ENCODE peak calls at places on chromosomes 1 and 21, in ten cellular contexts. One of them, this sample, is unnamed.

GRCh38 chr1:27356628-27357280 is 10.0 kb downstream of the MAP3K6 start:
- DNase-seq in NCI-H1092 treated with DMSO at 0.1 percent for 48 hours: no peak
- DNase-seq in cardiac fibroblast: no peak
- DNase-seq in WTC11: peak; percentile 64
- DNase-seq in stimulated activated CD8-positive, alpha-beta memory T cell treated with anti-CD3 and anti-CD28 coated beads, Interleukin-15, amount 100 ng/mL, for 24 hours: no peak
- DNase-seq in anterior cingulate cortex: no peak
- DNase-seq in HEK293T: no peak
- DNase-seq in psoas muscle: no peak
- DNase-seq in transverse colon: peak; percentile 87
- DNase-seq in Ammon's horn: no peak
- DNase-seq in this sample: no peak

GRCh38 chr1:93433407-93433961 is 14.4 kb upstream of the FNBP1L start:
- DNase-seq in cardiac fibroblast: no peak
- DNase-seq in anterior cingulate cortex: no peak
- DNase-seq in WTC11: peak; percentile 56
- DNase-seq in NCI-H1092 treated with DMSO at 0.1 percent for 48 hours: no peak
- DNase-seq in stimulated activated CD8-positive, alpha-beta memory T cell treated with anti-CD3 and anti-CD28 coated beads, Interleukin-15, amount 100 ng/mL, for 24 hours: no peak
- DNase-seq in Ammon's horn: no peak
- DNase-seq in HEK293T: no peak
- DNase-seq in psoas muscle: no peak
- DNase-seq in transverse colon: peak; percentile 30
- DNase-seq in this sample: peak; percentile 19

GRCh38 chr1:196114193-196114592 is 494.0 kb downstream of the KCNT2 start:
- DNase-seq in anterior cingulate cortex: no peak
- DNase-seq in transverse colon: no peak
- DNase-seq in NCI-H1092 treated with DMSO at 0.1 percent for 48 hours: no peak
- DNase-seq in stimulated activated CD8-positive, alpha-beta memory T cell treated with anti-CD3 and anti-CD28 coated beads, Interleukin-15, amount 100 ng/mL, for 24 hours: no peak
- DNase-seq in Ammon's horn: no peak
- DNase-seq in psoas muscle: no peak
- DNase-seq in cardiac fibroblast: peak; percentile 38
- DNase-seq in WTC11: no peak
- DNase-seq in HEK293T: no peak
- DNase-seq in this sample: no peak

GRCh38 chr1:172143384-172144025 is 277.0 kb upstream of the C1orf105 start:
- DNase-seq in HEK293T: no peak
- DNase-seq in stimulated activated CD8-positive, alpha-beta memory T cell treated with anti-CD3 and anti-CD28 coated beads, Interleukin-15, amount 100 ng/mL, for 24 hours: no peak
- DNase-seq in WTC11: no peak
- DNase-seq in transverse colon: no peak
- DNase-seq in NCI-H1092 treated with DMSO at 0.1 percent for 48 hours: no peak
- DNase-seq in Ammon's horn: no peak
- DNase-seq in cardiac fibroblast: peak; percentile 84
- DNase-seq in anterior cingulate cortex: no peak
- DNase-seq in psoas muscle: no peak
- DNase-seq in this sample: no peak

GRCh38 chr1:221991221-221991620 is 249.3 kb upstream of the DUSP10 start:
- DNase-seq in psoas muscle: no peak
- DNase-seq in transverse colon: no peak
- DNase-seq in anterior cingulate cortex: no peak
- DNase-seq in Ammon's horn: no peak
- DNase-seq in cardiac fibroblast: peak; percentile 84
- DNase-seq in NCI-H1092 treated with DMSO at 0.1 percent for 48 hours: no peak
- DNase-seq in WTC11: no peak
- DNase-seq in stimulated activated CD8-positive, alpha-beta memory T cell treated with anti-CD3 and anti-CD28 coated beads, Interleukin-15, amount 100 ng/mL, for 24 hours: no peak
- DNase-seq in HEK293T: no peak
- DNase-seq in this sample: no peak

GRCh38 chr21:39579734-39580332 is 32.9 kb upstream of the B3GALT5 start:
- DNase-seq in Ammon's horn: no peak
- DNase-seq in WTC11: no peak
- DNase-seq in anterior cingulate cortex: no peak
- DNase-seq in cardiac fibroblast: no peak
- DNase-seq in HEK293T: no peak
- DNase-seq in NCI-H1092 treated with DMSO at 0.1 percent for 48 hours: no peak
- DNase-seq in psoas muscle: no peak
- DNase-seq in transverse colon: no peak
- DNase-seq in stimulated activated CD8-positive, alpha-beta memory T cell treated with anti-CD3 and anti-CD28 coated beads, Interleukin-15, amount 100 ng/mL, for 24 hours: no peak
- DNase-seq in this sample: no peak

GRCh38 chr1:6167391-6168303 is 12.5 kb downstream of the CHD5 start:
- DNase-seq in psoas muscle: no peak
- DNase-seq in WTC11: no peak
- DNase-seq in HEK293T: no peak
- DNase-seq in NCI-H1092 treated with DMSO at 0.1 percent for 48 hours: no peak
- DNase-seq in cardiac fibroblast: no peak
- DNase-seq in transverse colon: no peak
- DNase-seq in stimulated activated CD8-positive, alpha-beta memory T cell treated with anti-CD3 and anti-CD28 coated beads, Interleukin-15, amount 100 ng/mL, for 24 hours: no peak
- DNase-seq in anterior cingulate cortex: no peak
- DNase-seq in Ammon's horn: peak; percentile 60
- DNase-seq in this sample: no peak

GRCh38 chr1:93107395-93107794 is 28.3 kb downstream of the MTF2 start:
- DNase-seq in HEK293T: no peak
- DNase-seq in cardiac fibroblast: no peak
- DNase-seq in transverse colon: no peak
- DNase-seq in WTC11: no peak
- DNase-seq in NCI-H1092 treated with DMSO at 0.1 percent for 48 hours: no peak
- DNase-seq in anterior cingulate cortex: no peak
- DNase-seq in stimulated activated CD8-positive, alpha-beta memory T cell treated with anti-CD3 and anti-CD28 coated beads, Interleukin-15, amount 100 ng/mL, for 24 hours: no peak
- DNase-seq in Ammon's horn: no peak
- DNase-seq in psoas muscle: no peak
- DNase-seq in this sample: no peak

GRCh38 chr1:200899015-200899386 is 4.3 kb downstream of the INAVA start:
- DNase-seq in WTC11: no peak
- DNase-seq in anterior cingulate cortex: no peak
- DNase-seq in HEK293T: no peak
- DNase-seq in Ammon's horn: no peak
- DNase-seq in transverse colon: no peak
- DNase-seq in stimulated activated CD8-positive, alpha-beta memory T cell treated with anti-CD3 and anti-CD28 coated beads, Interleukin-15, amount 100 ng/mL, for 24 hours: no peak
- DNase-seq in NCI-H1092 treated with DMSO at 0.1 percent for 48 hours: no peak
- DNase-seq in psoas muscle: no peak
- DNase-seq in cardiac fibroblast: no peak
- DNase-seq in this sample: no peak

GRCh38 chr1:26986658-26987057 is 6.8 kb upstream of the TRNP1 start:
- DNase-seq in psoas muscle: no peak
- DNase-seq in transverse colon: no peak
- DNase-seq in stimulated activated CD8-positive, alpha-beta memory T cell treated with anti-CD3 and anti-CD28 coated beads, Interleukin-15, amount 100 ng/mL, for 24 hours: no peak
- DNase-seq in Ammon's horn: no peak
- DNase-seq in NCI-H1092 treated with DMSO at 0.1 percent for 48 hours: no peak
- DNase-seq in HEK293T: no peak
- DNase-seq in WTC11: no peak
- DNase-seq in cardiac fibroblast: no peak
- DNase-seq in anterior cingulate cortex: no peak
- DNase-seq in this sample: no peak

GRCh38 chr21:35227774-35228173 is 178.7 kb upstream of the RUNX1 start:
- DNase-seq in cardiac fibroblast: no peak
- DNase-seq in transverse colon: peak; percentile 41
- DNase-seq in HEK293T: no peak
- DNase-seq in Ammon's horn: no peak
- DNase-seq in stimulated activated CD8-positive, alpha-beta memory T cell treated with anti-CD3 and anti-CD28 coated beads, Interleukin-15, amount 100 ng/mL, for 24 hours: no peak
- DNase-seq in NCI-H1092 treated with DMSO at 0.1 percent for 48 hours: peak; percentile 69
- DNase-seq in psoas muscle: peak; percentile 58
- DNase-seq in anterior cingulate cortex: no peak
- DNase-seq in WTC11: no peak
- DNase-seq in this sample: no peak

GRCh38 chr1:35925741-35926140 is 5.2 kb upstream of the AGO3 start:
- DNase-seq in psoas muscle: no peak
- DNase-seq in transverse colon: no peak
- DNase-seq in Ammon's horn: no peak
- DNase-seq in stimulated activated CD8-positive, alpha-beta memory T cell treated with anti-CD3 and anti-CD28 coated beads, Interleukin-15, amount 100 ng/mL, for 24 hours: no peak
- DNase-seq in anterior cingulate cortex: no peak
- DNase-seq in cardiac fibroblast: peak; percentile 15
- DNase-seq in WTC11: no peak
- DNase-seq in HEK293T: no peak
- DNase-seq in NCI-H1092 treated with DMSO at 0.1 percent for 48 hours: no peak
- DNase-seq in this sample: no peak

GRCh38 chr1:22044690-22045420 is 7.7 kb upstream of the CDC42 start:
- DNase-seq in transverse colon: no peak
- DNase-seq in Ammon's horn: no peak
- DNase-seq in HEK293T: no peak
- DNase-seq in stimulated activated CD8-positive, alpha-beta memory T cell treated with anti-CD3 and anti-CD28 coated beads, Interleukin-15, amount 100 ng/mL, for 24 hours: no peak
- DNase-seq in anterior cingulate cortex: no peak
- DNase-seq in WTC11: no peak
- DNase-seq in cardiac fibroblast: peak; percentile 92
- DNase-seq in NCI-H1092 treated with DMSO at 0.1 percent for 48 hours: peak; percentile 93
- DNase-seq in psoas muscle: no peak
- DNase-seq in this sample: no peak

GRCh38 chr1:226737819-226738420 is 1.2 kb downstream of the ITPKB start:
- DNase-seq in Ammon's horn: peak; percentile 68
- DNase-seq in psoas muscle: peak; percentile 48
- DNase-seq in transverse colon: peak; percentile 63
- DNase-seq in stimulated activated CD8-positive, alpha-beta memory T cell treated with anti-CD3 and anti-CD28 coated beads, Interleukin-15, amount 100 ng/mL, for 24 hours: peak; percentile 26
- DNase-seq in NCI-H1092 treated with DMSO at 0.1 percent for 48 hours: peak; percentile 50
- DNase-seq in cardiac fibroblast: peak; percentile 51
- DNase-seq in HEK293T: no peak
- DNase-seq in anterior cingulate cortex: peak; percentile 55
- DNase-seq in WTC11: peak; percentile 50
- DNase-seq in this sample: peak; percentile 64

GRCh38 chr21:38468989-38469388 is 29.3 kb downstream of the ERG start:
- DNase-seq in anterior cingulate cortex: no peak
- DNase-seq in HEK293T: no peak
- DNase-seq in Ammon's horn: no peak
- DNase-seq in WTC11: no peak
- DNase-seq in cardiac fibroblast: no peak
- DNase-seq in stimulated activated CD8-positive, alpha-beta memory T cell treated with anti-CD3 and anti-CD28 coated beads, Interleukin-15, amount 100 ng/mL, for 24 hours: no peak
- DNase-seq in NCI-H1092 treated with DMSO at 0.1 percent for 48 hours: no peak
- DNase-seq in psoas muscle: no peak
- DNase-seq in transverse colon: no peak
- DNase-seq in this sample: peak; percentile 51

GRCh38 chr1:111285879-111286278 is 4.8 kb upstream of the CHIA start:
- DNase-seq in stimulated activated CD8-positive, alpha-beta memory T cell treated with anti-CD3 and anti-CD28 coated beads, Interleukin-15, amount 100 ng/mL, for 24 hours: no peak
- DNase-seq in NCI-H1092 treated with DMSO at 0.1 percent for 48 hours: no peak
- DNase-seq in psoas muscle: no peak
- DNase-seq in anterior cingulate cortex: no peak
- DNase-seq in WTC11: no peak
- DNase-seq in Ammon's horn: no peak
- DNase-seq in cardiac fibroblast: no peak
- DNase-seq in HEK293T: no peak
- DNase-seq in transverse colon: no peak
- DNase-seq in this sample: no peak

GRCh38 chr1:92476071-92476607 is 10.6 kb downstream of the GFI1 start:
- DNase-seq in cardiac fibroblast: no peak
- DNase-seq in WTC11: peak; percentile 20
- DNase-seq in NCI-H1092 treated with DMSO at 0.1 percent for 48 hours: no peak
- DNase-seq in psoas muscle: no peak
- DNase-seq in stimulated activated CD8-positive, alpha-beta memory T cell treated with anti-CD3 and anti-CD28 coated beads, Interleukin-15, amount 100 ng/mL, for 24 hours: no peak
- DNase-seq in transverse colon: peak; percentile 41
- DNase-seq in anterior cingulate cortex: no peak
- DNase-seq in HEK293T: no peak
- DNase-seq in Ammon's horn: no peak
- DNase-seq in this sample: no peak

GRCh38 chr1:202245391-202245790 is 51.8 kb downstream of the LGR6 start:
- DNase-seq in stimulated activated CD8-positive, alpha-beta memory T cell treated with anti-CD3 and anti-CD28 coated beads, Interleukin-15, amount 100 ng/mL, for 24 hours: no peak
- DNase-seq in Ammon's horn: no peak
- DNase-seq in transverse colon: no peak
- DNase-seq in WTC11: no peak
- DNase-seq in HEK293T: no peak
- DNase-seq in cardiac fibroblast: no peak
- DNase-seq in anterior cingulate cortex: no peak
- DNase-seq in NCI-H1092 treated with DMSO at 0.1 percent for 48 hours: no peak
- DNase-seq in psoas muscle: no peak
- DNase-seq in this sample: no peak

GRCh38 chr21:33279330-33279820 is 13.2 kb downstream of the IL10RB start:
- DNase-seq in transverse colon: no peak
- DNase-seq in NCI-H1092 treated with DMSO at 0.1 percent for 48 hours: no peak
- DNase-seq in anterior cingulate cortex: no peak
- DNase-seq in WTC11: no peak
- DNase-seq in stimulated activated CD8-positive, alpha-beta memory T cell treated with anti-CD3 and anti-CD28 coated beads, Interleukin-15, amount 100 ng/mL, for 24 hours: no peak
- DNase-seq in HEK293T: no peak
- DNase-seq in psoas muscle: no peak
- DNase-seq in Ammon's horn: no peak
- DNase-seq in cardiac fibroblast: no peak
- DNase-seq in this sample: no peak

GRCh38 chr1:109750241-109750882 is 9.5 kb upstream of the GSTM3 start:
- DNase-seq in cardiac fibroblast: no peak
- DNase-seq in transverse colon: no peak
- DNase-seq in NCI-H1092 treated with DMSO at 0.1 percent for 48 hours: no peak
- DNase-seq in Ammon's horn: no peak
- DNase-seq in stimulated activated CD8-positive, alpha-beta memory T cell treated with anti-CD3 and anti-CD28 coated beads, Interleukin-15, amount 100 ng/mL, for 24 hours: no peak
- DNase-seq in anterior cingulate cortex: no peak
- DNase-seq in HEK293T: no peak
- DNase-seq in psoas muscle: no peak
- DNase-seq in WTC11: no peak
- DNase-seq in this sample: no peak

GRCh38 chr1:234782057-234782800 is 172.3 kb upstream of the IRF2BP2 start:
- DNase-seq in anterior cingulate cortex: no peak
- DNase-seq in NCI-H1092 treated with DMSO at 0.1 percent for 48 hours: no peak
- DNase-seq in WTC11: no peak
- DNase-seq in stimulated activated CD8-positive, alpha-beta memory T cell treated with anti-CD3 and anti-CD28 coated beads, Interleukin-15, amount 100 ng/mL, for 24 hours: no peak
- DNase-seq in Ammon's horn: no peak
- DNase-seq in cardiac fibroblast: no peak
- DNase-seq in transverse colon: no peak
- DNase-seq in HEK293T: no peak
- DNase-seq in psoas muscle: no peak
- DNase-seq in this sample: peak; percentile 30

GRCh38 chr1:116717318-116717717 is 36.9 kb upstream of the CD2 start:
- DNase-seq in Ammon's horn: no peak
- DNase-seq in psoas muscle: no peak
- DNase-seq in HEK293T: no peak
- DNase-seq in stimulated activated CD8-positive, alpha-beta memory T cell treated with anti-CD3 and anti-CD28 coated beads, Interleukin-15, amount 100 ng/mL, for 24 hours: no peak
- DNase-seq in anterior cingulate cortex: no peak
- DNase-seq in WTC11: no peak
- DNase-seq in NCI-H1092 treated with DMSO at 0.1 percent for 48 hours: peak; percentile 32
- DNase-seq in cardiac fibroblast: no peak
- DNase-seq in transverse colon: no peak
- DNase-seq in this sample: no peak

GRCh38 chr1:154159554-154159953 is 4.7 kb upstream of the NUP210L start:
- DNase-seq in NCI-H1092 treated with DMSO at 0.1 percent for 48 hours: no peak
- DNase-seq in cardiac fibroblast: no peak
- DNase-seq in WTC11: no peak
- DNase-seq in transverse colon: no peak
- DNase-seq in Ammon's horn: no peak
- DNase-seq in anterior cingulate cortex: no peak
- DNase-seq in HEK293T: no peak
- DNase-seq in psoas muscle: no peak
- DNase-seq in stimulated activated CD8-positive, alpha-beta memory T cell treated with anti-CD3 and anti-CD28 coated beads, Interleukin-15, amount 100 ng/mL, for 24 hours: no peak
- DNase-seq in this sample: no peak

GRCh38 chr1:229381234-229381633 is 38.4 kb upstream of the CCSAP start:
- DNase-seq in Ammon's horn: no peak
- DNase-seq in stimulated activated CD8-positive, alpha-beta memory T cell treated with anti-CD3 and anti-CD28 coated beads, Interleukin-15, amount 100 ng/mL, for 24 hours: no peak
- DNase-seq in transverse colon: no peak
- DNase-seq in psoas muscle: no peak
- DNase-seq in WTC11: peak; percentile 50
- DNase-seq in anterior cingulate cortex: no peak
- DNase-seq in cardiac fibroblast: no peak
- DNase-seq in HEK293T: no peak
- DNase-seq in NCI-H1092 treated with DMSO at 0.1 percent for 48 hours: peak; percentile 91
- DNase-seq in this sample: no peak

GRCh38 chr1:107965112-107965991 is at the start of gene VAV3:
- DNase-seq in Ammon's horn: peak; percentile 64
- DNase-seq in psoas muscle: peak; percentile 76
- DNase-seq in HEK293T: peak; percentile 85
- DNase-seq in transverse colon: peak; percentile 56
- DNase-seq in anterior cingulate cortex: peak; percentile 4
- DNase-seq in stimulated activated CD8-positive, alpha-beta memory T cell treated with anti-CD3 and anti-CD28 coated beads, Interleukin-15, amount 100 ng/mL, for 24 hours: peak; percentile 37
- DNase-seq in NCI-H1092 treated with DMSO at 0.1 percent for 48 hours: peak; percentile 73
- DNase-seq in WTC11: peak; percentile 86
- DNase-seq in cardiac fibroblast: peak; percentile 45
- DNase-seq in this sample: peak; percentile 85

GRCh38 chr1:147665521-147665920 is 4.8 kb downstream of the ACP6 start:
- DNase-seq in NCI-H1092 treated with DMSO at 0.1 percent for 48 hours: no peak
- DNase-seq in transverse colon: no peak
- DNase-seq in cardiac fibroblast: peak; percentile 11
- DNase-seq in psoas muscle: no peak
- DNase-seq in anterior cingulate cortex: no peak
- DNase-seq in Ammon's horn: no peak
- DNase-seq in WTC11: no peak
- DNase-seq in HEK293T: peak; percentile 53
- DNase-seq in stimulated activated CD8-positive, alpha-beta memory T cell treated with anti-CD3 and anti-CD28 coated beads, Interleukin-15, amount 100 ng/mL, for 24 hours: no peak
- DNase-seq in this sample: no peak

GRCh38 chr21:46320331-46320801 is 3.3 kb downstream of the C21orf58 start:
- DNase-seq in HEK293T: peak; percentile 10
- DNase-seq in cardiac fibroblast: no peak
- DNase-seq in psoas muscle: no peak
- DNase-seq in WTC11: no peak
- DNase-seq in NCI-H1092 treated with DMSO at 0.1 percent for 48 hours: no peak
- DNase-seq in Ammon's horn: no peak
- DNase-seq in stimulated activated CD8-positive, alpha-beta memory T cell treated with anti-CD3 and anti-CD28 coated beads, Interleukin-15, amount 100 ng/mL, for 24 hours: no peak
- DNase-seq in transverse colon: no peak
- DNase-seq in anterior cingulate cortex: no peak
- DNase-seq in this sample: no peak

GRCh38 chr1:93005252-93005598 is 44.0 kb upstream of the DIPK1A start:
- DNase-seq in WTC11: no peak
- DNase-seq in anterior cingulate cortex: no peak
- DNase-seq in transverse colon: no peak
- DNase-seq in Ammon's horn: no peak
- DNase-seq in HEK293T: no peak
- DNase-seq in cardiac fibroblast: no peak
- DNase-seq in psoas muscle: no peak
- DNase-seq in NCI-H1092 treated with DMSO at 0.1 percent for 48 hours: no peak
- DNase-seq in stimulated activated CD8-positive, alpha-beta memory T cell treated with anti-CD3 and anti-CD28 coated beads, Interleukin-15, amount 100 ng/mL, for 24 hours: no peak
- DNase-seq in this sample: no peak

This sample was measured in hepatocyte.